ENCODE peak calls at places on chromosomes 5 and 9, in seven cellular contexts. B is AG10803; D is occipital lobe; P is kidney; X is stimulated activated CD4-positive, alpha-beta T cell treated with anti-CD3 and anti-CD28 coated beads, TNF-alpha, amount 100 ng/mL, for 24 hours; C is HT-29; M is transverse colon. F is an unnamed sample.

GRCh38 chr9:106966481-106966880 is 103.5 kb downstream of the ZNF462 start:
- DNase-seq in P (no peak), X (no peak), B (no peak), D (no peak), M (no peak), C (no peak), F (no peak)

GRCh38 chr5:13276143-13276542 is 668.3 kb downstream of the DNAH5 start:
- DNase-seq in C (no peak), M (no peak), X (no peak), P (no peak), B (no peak), D (no peak), F (no peak)

GRCh38 chr5:99032234-99033013 is 103.6 kb upstream of the CHD1 start:
- DNase-seq in B (peak; percentile 78), C (peak; percentile 88), X (no peak), P (no peak), M (peak; percentile 72), D (peak; percentile 13), F (peak; percentile 75)

GRCh38 chr5:143219696-143220095 is 183.8 kb downstream of the NR3C1 start:
- DNase-seq in M (no peak), X (no peak), P (no peak), D (no peak), B (peak; percentile 46), C (no peak), F (no peak)

GRCh38 chr9:20550326-20550725 is 72.0 kb downstream of the MLLT3 start:
- DNase-seq in D (no peak), P (no peak), X (no peak), M (no peak), B (no peak), C (no peak), F (no peak)

GRCh38 chr5:155027993-155028629 is 14.6 kb downstream of the KIF4B start:
- DNase-seq in B (no peak), D (no peak), C (peak; percentile 27), M (no peak), X (no peak), P (no peak), F (no peak)

GRCh38 chr9:13478235-13478634 is 198.7 kb upstream of the MPDZ start:
- DNase-seq in D (no peak), P (no peak), C (no peak), B (peak; percentile 35), X (no peak), M (no peak), F (no peak)

GRCh38 chr5:139816566-139816965 is 21.0 kb downstream of the PSD2 start:
- DNase-seq in X (no peak), M (no peak), D (no peak), C (no peak), B (no peak), P (peak; percentile 48), F (no peak)

GRCh38 chr5:38456657-38457056 is 99.8 kb downstream of the LIFR start:
- DNase-seq in P (no peak), C (no peak), D (no peak), B (no peak), M (no peak), X (no peak), F (no peak)

GRCh38 chr9:106487256-106487655 is 375.7 kb upstream of the ZNF462 start:
- DNase-seq in X (no peak), P (no peak), M (no peak), D (no peak), B (no peak), C (no peak), F (no peak)

GRCh38 chr9:85569988-85570387 is 171.8 kb downstream of the AGTPBP1 start:
- DNase-seq in D (no peak), M (no peak), X (no peak), B (peak; percentile 47), C (no peak), P (no peak), F (no peak)

GRCh38 chr9:113659740-113660139 is 196.2 kb downstream of the RGS3 start:
- DNase-seq in M (no peak), C (no peak), D (no peak), X (no peak), B (no peak), P (no peak), F (no peak)

GRCh38 chr5:132667761-132668705 is 5.8 kb upstream of the IL4 start:
- DNase-seq in B (no peak), D (no peak), C (no peak), P (no peak), M (no peak), X (no peak), F (no peak)

F was measured in mucosa of gallbladder.